ENCODE peak calls at places on chromosomes 7 and 10, in eight cellular contexts. O is heart right ventricle, R is ovary, A is spleen, C is mesenchymal stem cell, H is HL-60, I is neuronal stem cell, Y is GM23248. N is an unnamed sample. For H3K27me3, the result is how much of the 10 kb centered on the place peaks cover.

GRCh38 chr10:102579206-102579790 is 65.0 kb upstream of the TRIM8 start:
- DNase-seq in O (no peak), R (no peak), A (no peak), C (no peak), H (no peak), I (no peak), Y (no peak), N (no peak)

GRCh38 chr7:36261019-36261754 is 108.1 kb downstream of the EEPD1 start:
- DNase-seq in O (no peak), R (no peak), A (no peak), C (peak), H (peak), I (no peak), Y (peak), N (no peak)

GRCh38 chr10:100103581-100103980 is 21.9 kb upstream of the CPN1 start:
- DNase-seq in O (no peak), R (no peak), A (no peak), C (no peak), H (no peak), I (no peak), Y (no peak), N (no peak)

GRCh38 chr10:43901302-43901701 is 252.6 kb upstream of the ZNF32 start:
- DNase-seq in O (no peak), R (no peak), A (no peak), C (peak), H (no peak), I (no peak), Y (peak), N (no peak)

GRCh38 chr7:74454059-74454947 is 597 bp downstream of the GTF2IRD1 start:
- DNase-seq in O (peak), R (peak), A (no peak), C (no peak), H (no peak), I (no peak), Y (peak), N (no peak)

GRCh38 chr7:135792334-135792733 is 43.7 kb upstream of the FAM180A start:
- DNase-seq in O (no peak), R (no peak), A (no peak), C (no peak), H (peak), I (no peak), Y (peak), N (no peak)

GRCh38 chr7:24732646-24733413 is 24.4 kb downstream of the GSDME start:
- DNase-seq in O (no peak), R (no peak), A (no peak), C (peak), H (no peak), I (no peak), Y (peak), N (no peak)

GRCh38 chr7:219581-220150 is 27.3 kb downstream of the FAM20C start:
- DNase-seq in O (no peak), R (no peak), A (no peak), C (no peak), H (no peak), I (no peak), Y (no peak), N (no peak)

GRCh38 chr7:108004220-108005142 is 1.5 kb upstream of the LAMB1 start:
- DNase-seq in O (no peak), R (no peak), A (no peak), C (peak), H (no peak), I (no peak), Y (peak), N (peak)
- H3K27me3 ChIP-seq in O (under half), R (under half), A (half or more), C (under half), H (half or more), I (under half), Y (under half), N (under half)

GRCh38 chr10:79142522-79143309 is 74.0 kb downstream of the ZMIZ1 start:
- DNase-seq in O (no peak), R (no peak), A (peak), C (no peak), H (no peak), I (no peak), Y (no peak), N (no peak)
- H3K27ac ChIP-seq in O (peak), R (no peak), A (no peak), C (peak), H (no peak), I (no peak), Y (peak), N (peak)

DNA sequence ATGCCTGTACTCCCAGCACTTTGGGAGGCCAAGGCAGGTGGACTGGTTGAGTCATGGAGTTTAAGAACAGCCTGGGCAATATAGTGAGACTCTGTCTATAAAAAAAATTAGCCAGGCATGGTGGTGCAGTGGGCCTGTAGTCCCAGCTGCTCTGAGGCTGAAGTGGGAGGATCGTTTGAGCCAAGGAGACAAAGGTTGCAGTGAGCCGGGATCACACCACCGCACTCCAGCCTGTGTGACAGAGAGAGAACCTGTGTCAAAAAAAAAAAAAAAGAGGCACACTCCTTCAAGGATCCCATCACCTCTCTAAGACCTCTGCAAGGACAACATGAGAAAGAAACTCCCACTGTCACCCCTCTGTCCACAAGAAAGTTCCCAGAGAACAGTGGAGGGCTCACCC is 4.4 kb downstream of the NAT16 start:
- DNase-seq in O (no peak), R (no peak), A (no peak), C (no peak), H (no peak), I (no peak), Y (no peak), N (no peak)
- H3K27me3 ChIP-seq in O (half or more), R (under half), A (half or more), C (half or more), H (half or more), I (half or more), Y (half or more), N (half or more)

DNA sequence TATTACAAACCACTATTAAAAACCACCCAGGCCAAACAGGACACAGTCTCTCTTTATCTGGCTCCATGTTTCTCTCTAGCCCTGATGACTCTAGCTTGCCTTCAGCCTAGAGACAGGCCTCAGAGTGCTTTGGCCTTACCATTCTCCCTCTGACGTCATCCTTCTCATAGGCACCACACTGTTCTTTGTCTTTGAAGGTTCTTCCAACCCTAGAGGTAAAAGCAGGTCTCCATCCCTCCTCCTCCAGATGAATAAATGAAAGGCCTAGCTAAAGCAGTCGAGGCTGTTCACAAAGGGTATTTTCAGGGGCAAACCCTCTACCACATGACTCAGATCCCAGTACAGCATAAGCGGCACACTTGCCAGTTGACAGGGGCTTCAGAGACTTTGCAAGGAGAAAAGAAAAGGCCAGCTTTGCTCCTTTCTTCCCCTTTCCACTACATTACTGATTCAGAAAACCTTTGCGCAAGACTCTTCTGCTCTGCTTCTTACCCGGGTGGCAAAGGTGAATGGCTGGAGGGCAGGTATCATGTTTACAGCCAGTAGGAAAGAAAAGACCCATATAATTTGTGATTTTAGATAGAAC is 14.8 kb downstream of the NFE2L3 start:
- DNase-seq in O (no peak), R (no peak), A (no peak), C (no peak), H (peak), I (no peak), Y (no peak), N (no peak)
- H3K27ac ChIP-seq in O (no peak), R (no peak), A (no peak), C (no peak), H (no peak), I (no peak), Y (no peak), N (no peak)

DNA sequence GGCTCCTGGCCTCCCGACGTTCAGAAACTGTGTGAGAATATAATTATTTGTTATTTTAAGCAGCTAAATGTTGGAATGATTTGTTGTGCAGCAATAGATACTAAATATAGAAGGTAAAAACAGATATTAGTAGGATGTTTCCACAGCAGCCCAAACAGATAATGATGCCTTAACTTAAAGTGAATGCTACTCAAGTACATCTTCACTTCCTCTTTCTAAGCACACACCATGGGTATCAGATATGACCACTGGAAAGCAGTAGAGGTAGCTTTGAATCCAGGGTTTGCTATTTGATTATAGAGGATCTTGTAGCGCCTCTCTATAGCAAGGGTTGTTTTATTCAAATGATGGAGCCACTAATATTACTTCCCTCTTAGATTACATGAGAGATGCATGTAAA is 38.2 kb upstream of the BET1 start:
- DNase-seq in O (no peak), R (no peak), A (no peak), C (no peak), H (no peak), I (no peak), Y (no peak), N (no peak)
- H3K27me3 ChIP-seq in O (under half), R (under half), A (under half), C (under half), H (under half), I (under half), Y (under half), N (under half)

DNA sequence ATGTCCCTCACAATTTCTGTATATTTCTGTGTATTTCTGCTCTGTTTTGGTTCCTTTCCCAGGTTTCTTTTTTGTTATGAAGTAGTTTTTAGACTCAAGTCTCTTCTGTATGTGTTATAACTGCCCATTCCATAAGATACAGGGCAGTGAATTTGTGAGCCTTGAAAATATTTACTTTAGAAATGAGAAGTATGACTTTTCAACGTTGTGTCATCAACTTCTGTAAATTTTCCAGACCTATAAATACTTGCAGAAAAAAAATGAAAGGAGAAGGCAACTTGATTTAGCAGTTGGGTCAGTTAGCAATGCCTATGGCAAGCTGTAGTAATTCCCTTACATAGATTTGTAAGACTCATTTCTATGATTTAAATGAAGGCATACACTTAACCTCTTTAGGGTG is 11.5 kb downstream of the EGFR start:
- DNase-seq in O (no peak), R (no peak), A (no peak), C (no peak), H (no peak), I (no peak), Y (peak), N (no peak)
- H3K27ac ChIP-seq in O (no peak), R (no peak), A (no peak), C (no peak), H (no peak), I (no peak), Y (peak), N (no peak)

DNA sequence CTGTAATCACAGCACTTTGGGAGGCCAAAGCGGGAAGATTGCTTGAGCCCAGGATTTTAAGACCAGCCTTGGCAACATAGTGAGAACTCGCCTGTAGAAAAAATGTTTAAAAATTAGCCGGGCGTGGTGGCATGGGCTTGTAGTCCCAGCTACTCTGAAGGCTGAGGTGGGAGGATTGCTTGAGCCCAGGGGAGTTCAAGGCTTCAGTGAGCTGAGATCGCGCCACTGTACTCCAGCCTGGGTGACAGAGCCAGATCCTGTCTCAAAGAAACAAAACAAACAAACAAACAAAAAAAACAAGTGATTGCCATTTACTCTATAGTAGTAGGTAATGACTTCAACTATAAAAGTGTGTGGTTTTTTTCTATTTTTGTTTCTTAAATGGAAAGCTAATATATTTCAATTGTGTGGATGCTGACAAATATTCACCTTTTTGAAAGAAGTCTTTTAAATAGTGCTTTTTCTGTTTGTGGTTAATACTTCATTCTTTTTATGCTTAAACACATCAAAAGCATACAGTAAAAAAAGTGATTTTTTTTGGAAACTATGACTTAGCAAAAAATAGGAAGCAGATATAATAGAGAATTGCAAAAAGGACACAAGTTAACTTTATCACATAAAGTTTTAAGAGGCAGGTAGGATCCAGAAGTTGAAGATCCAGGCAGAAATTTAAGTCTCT is 48.4 kb downstream of the ZNF277 start:
- DNase-seq in O (no peak), R (no peak), A (no peak), C (no peak), H (no peak), I (no peak), Y (no peak), N (no peak)
- H3K27me3 ChIP-seq in O (under half), R (under half), A (under half), C (under half), H (under half), I (under half), Y (under half), N (under half)